ENCODE peak calls at places on chromosomes 5 and 9, in seven cellular contexts. S is HCT116, G is GM12878, Y is SK-N-SH, Q is K562, A is HepG2, X is H1. O is an unnamed sample.

GRCh38 chr5:140794594-140795258 is at the start of gene PCDHA2:
- DNase-seq in G (no peak), X (no peak), Q (no peak), S (no peak), Y (no peak), A (no peak), O (peak)

GRCh38 chr5:44002381-44002901 is 386.8 kb downstream of the FGF10 start:
- DNase-seq in X (no peak), A (peak), G (no peak), S (peak), Q (no peak), Y (no peak), O (peak)

GRCh38 chr9:61671276-61671973 is 481.6 kb downstream of the SPATA31A7 start:
- DNase-seq in Y (peak), G (no peak), Q (no peak), X (no peak), A (no peak), S (no peak), O (no peak)

GRCh38 chr9:128919409-128919808 is 1.4 kb upstream of the PHYHD1 start:
- DNase-seq in Y (no peak), A (peak), G (no peak), Q (no peak), S (no peak), X (no peak), O (no peak)

GRCh38 chr5:139847790-139848507 is 52.3 kb downstream of the PSD2 start:
- DNase-seq in Q (peak), X (no peak), S (no peak), G (no peak), Y (peak), A (no peak), O (peak)

GRCh38 chr9:69499959-69500358 is 172.2 kb downstream of the APBA1 start:
- DNase-seq in A (no peak), X (no peak), G (no peak), S (no peak), Q (no peak), Y (no peak), O (no peak)

GRCh38 chr5:181170237-181170830 is 22.9 kb downstream of the OR2V2 start:
- DNase-seq in G (no peak), Y (peak), Q (peak), A (no peak), X (no peak), S (no peak), O (no peak)

GRCh38 chr9:129568560-129569505 is 52.1 kb downstream of the C9orf50 start:
- DNase-seq in S (no peak), X (no peak), Q (peak), G (no peak), Y (peak), A (peak), O (no peak)

GRCh38 chr5:169657127-169657526 is 20.1 kb downstream of the DOCK2 start:
- DNase-seq in X (no peak), S (no peak), A (no peak), Y (no peak), G (no peak), Q (no peak), O (no peak)

GRCh38 chr5:173235499-173236394 is 741 bp upstream of the NKX2-5 start:
- DNase-seq in Q (no peak), A (no peak), S (no peak), X (no peak), G (no peak), Y (no peak), O (no peak)

GRCh38 chr5:136016945-136017530 is 11.8 kb upstream of the TGFBI start:
- DNase-seq in Q (no peak), X (no peak), S (peak), G (no peak), A (no peak), Y (no peak), O (no peak)
- TF ChIP-seq JUND in Q (no peak), X (no peak), S (peak), G (no peak), A (no peak), Y (peak), O (no peak)

GRCh38 chr9:123375725-123376132 is 19.7 kb downstream of the CRB2 start:
- DNase-seq in G (no peak), Y (no peak), Q (peak), X (no peak), A (peak), S (no peak), O (no peak)
- TF ChIP-seq JUND in G (no peak), Y (no peak), Q (no peak), X (no peak), A (no peak), S (no peak), O (no peak)

GRCh38 chr5:15320896-15321295 is 179.1 kb upstream of the FBXL7 start:
- DNase-seq in G (no peak), Q (no peak), A (no peak), X (no peak), Y (peak), S (no peak), O (no peak)
- TF ChIP-seq JUND in G (no peak), Q (no peak), A (no peak), X (no peak), Y (no peak), S (no peak), O (no peak)

GRCh38 chr9:72460342-72461312 is 60.8 kb upstream of the TMC1 start:
- DNase-seq in Y (no peak), Q (no peak), S (no peak), G (no peak), X (no peak), A (no peak), O (peak)
- TF ChIP-seq JUND in Y (no peak), Q (no peak), S (no peak), G (no peak), X (no peak), A (no peak), O (no peak)

GRCh38 chr9:16125637-16126036 is 572.8 kb downstream of the CCDC171 start:
- DNase-seq in A (no peak), X (no peak), Q (no peak), S (no peak), Y (no peak), G (no peak), O (no peak)
- TF ChIP-seq JUND in A (no peak), X (no peak), Q (no peak), S (no peak), Y (no peak), G (no peak), O (no peak)

GRCh38 chr5:151125421-151125820 is 32.2 kb downstream of the ANXA6 start:
- DNase-seq in A (no peak), Q (no peak), X (no peak), Y (no peak), S (no peak), G (peak), O (no peak)

GRCh38 chr5:151122828-151123227 is 34.8 kb downstream of the ANXA6 start:
- DNase-seq in Y (no peak), A (no peak), X (no peak), Q (no peak), S (no peak), G (no peak), O (no peak)

GRCh38 chr5:151126199-151126645 is 31.4 kb downstream of the ANXA6 start:
- DNase-seq in G (peak), Y (peak), S (peak), X (peak), A (peak), Q (peak), O (peak)

GRCh38 chr5:151121652-151122051 is 35.9 kb downstream of the ANXA6 start:
- DNase-seq in X (no peak), S (no peak), Y (no peak), G (no peak), Q (no peak), A (no peak), O (no peak)

GRCh38 chr5:151123897-151124751 is 33.5 kb downstream of the ANXA6 start:
- DNase-seq in S (no peak), G (peak), X (no peak), Y (no peak), Q (no peak), A (no peak), O (peak)
- TF ChIP-seq JUND in S (no peak), G (no peak), X (no peak), Y (no peak), Q (no peak), A (no peak), O (no peak)

GRCh38 chr9:98570055-98570454 is 138.7 kb downstream of the GABBR2 start:
- DNase-seq in G (no peak), X (no peak), S (no peak), Y (no peak), Q (no peak), A (no peak), O (no peak)

GRCh38 chr9:98569070-98569469 is 139.7 kb downstream of the GABBR2 start:
- DNase-seq in X (no peak), Q (no peak), G (no peak), Y (no peak), A (no peak), S (no peak), O (no peak)

GRCh38 chr9:98570663-98571440 is 137.9 kb downstream of the GABBR2 start:
- DNase-seq in Y (no peak), Q (peak), A (no peak), G (no peak), S (no peak), X (no peak), O (no peak)

GRCh38 chr9:98568234-98568922 is 140.4 kb downstream of the GABBR2 start:
- DNase-seq in A (no peak), Y (no peak), Q (no peak), X (no peak), G (no peak), S (no peak), O (no peak)

GRCh38 chr9:98569491-98569890 is 139.2 kb downstream of the GABBR2 start:
- DNase-seq in Q (no peak), G (no peak), A (no peak), X (no peak), Y (no peak), S (no peak), O (no peak)
- TF ChIP-seq JUND in Q (no peak), G (no peak), A (no peak), X (no peak), Y (no peak), S (no peak), O (no peak)

DNA sequence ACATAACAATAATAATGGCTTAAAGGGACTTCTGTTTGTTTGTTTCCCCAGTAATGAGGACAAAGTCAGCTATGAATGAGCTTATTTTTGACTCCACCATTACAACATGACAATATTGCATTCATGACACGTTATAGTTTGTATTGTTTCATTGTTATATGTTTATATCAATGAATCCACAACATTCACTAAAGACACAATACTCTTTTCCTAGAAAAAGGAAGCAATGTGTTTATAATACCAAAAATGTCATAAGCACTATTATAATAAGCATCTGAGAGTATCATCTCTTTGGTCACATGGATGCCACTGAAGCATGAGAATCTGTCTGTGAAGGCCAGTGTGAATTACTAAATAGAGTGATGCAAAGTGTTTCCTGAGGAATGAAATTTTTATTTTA is 1026.9 kb upstream of the C9orf72 start:
- DNase-seq in S (no peak), X (no peak), Y (no peak), G (no peak), A (no peak), Q (no peak), O (no peak)
- TF ChIP-seq JUND in S (no peak), X (no peak), Y (no peak), G (no peak), A (no peak), Q (no peak), O (no peak)

GRCh38 chr5:72314571-72315172 is 5.4 kb downstream of the MRPS27 start:
- DNase-seq in Y (peak), G (no peak), Q (peak), A (peak), X (no peak), S (no peak), O (no peak)
- TF ChIP-seq JUND in Y (no peak), G (no peak), Q (no peak), A (no peak), X (no peak), S (no peak), O (no peak)

O was measured in T47D.